ENCODE peak calls at places on chromosomes 4 and X, in six cellular contexts. C, V, Q, O, H and F are unnamed samples.

GRCh38 chrX:115437841-115438240 is 123.1 kb upstream of the PLS3 start:
- DNase-seq in H (no peak), O (no peak), C (no peak), V (peak), Q (no peak), F (no peak)

GRCh38 chrX:39900788-39901170 is 197.0 kb downstream of the BCOR start:
- DNase-seq in V (no peak), Q (no peak), O (no peak), C (no peak), H (no peak), F (no peak)

GRCh38 chr4:41507292-41507933 is 30.5 kb upstream of the LIMCH1 start:
- DNase-seq in V (peak), C (peak), O (no peak), H (no peak), Q (no peak), F (peak)

GRCh38 chr4:129526812-129527211 is 430.9 kb downstream of the C4orf33 start:
- DNase-seq in V (peak), H (no peak), C (no peak), O (no peak), Q (no peak), F (no peak)

GRCh38 chrX:49995021-49995731 is 72.8 kb downstream of the CLCN5 start:
- DNase-seq in V (peak), Q (no peak), H (no peak), O (no peak), C (peak), F (peak)

GRCh38 chr4:100284302-100284701 is 94.0 kb upstream of the DDIT4L start:
- DNase-seq in C (no peak), Q (no peak), V (no peak), O (no peak), H (no peak), F (no peak)

GRCh38 chrX:5409106-5409505 is 819.6 kb downstream of the NLGN4X start:
- DNase-seq in O (no peak), H (no peak), Q (no peak), C (no peak), V (no peak), F (no peak)

GRCh38 chrX:130336531-130336930 is 3.2 kb upstream of the SLC25A14 start:
- DNase-seq in H (no peak), V (no peak), O (no peak), Q (no peak), C (no peak), F (no peak)

GRCh38 chr4:91267543-91267942 is 1036.2 kb upstream of the GRID2 start:
- DNase-seq in O (no peak), C (no peak), H (no peak), V (no peak), Q (no peak), F (no peak)

GRCh38 chrX:105375816-105376215 is 155.3 kb upstream of the TEX13A start:
- DNase-seq in Q (no peak), H (no peak), V (peak), O (peak), C (peak), F (no peak)

GRCh38 chr4:38583102-38583501 is 80.9 kb upstream of the KLF3 start:
- DNase-seq in H (no peak), C (no peak), Q (no peak), V (no peak), O (no peak), F (no peak)

GRCh38 chr4:169236901-169237626 is 33.7 kb downstream of the SH3RF1 start:
- DNase-seq in Q (no peak), C (no peak), O (no peak), V (no peak), H (no peak), F (no peak)

GRCh38 chrX:72255445-72255844 is 16.6 kb upstream of the ERCC6L start:
- DNase-seq in V (no peak), Q (no peak), O (no peak), C (no peak), H (peak), F (no peak)

GRCh38 chr4:54517793-54518444 is 139.8 kb upstream of the KIT start:
- DNase-seq in O (no peak), H (no peak), V (no peak), C (no peak), Q (no peak), F (no peak)

GRCh38 chr4:143085224-143085623 is 99.5 kb upstream of the USP38 start:
- DNase-seq in V (peak), H (no peak), Q (no peak), O (no peak), C (no peak), F (no peak)

GRCh38 chrX:37993857-37994619 is 12.3 kb upstream of the SYTL5 start:
- DNase-seq in O (no peak), Q (peak), H (peak), V (no peak), C (peak), F (no peak)

GRCh38 chrX:109934935-109935334 is 68.0 kb upstream of the TMEM164 start:
- DNase-seq in V (peak), C (peak), Q (no peak), H (no peak), O (no peak), F (no peak)

GRCh38 chr4:57426779-57427395 is 316.7 kb upstream of the IGFBP7 start:
- DNase-seq in O (peak), V (peak), H (peak), Q (peak), C (peak), F (peak)

GRCh38 chr4:77734928-77735327 is 84.2 kb downstream of the CNOT6L start:
- DNase-seq in O (no peak), C (peak), Q (peak), H (no peak), V (peak), F (peak)

GRCh38 chr4:87007345-87008181 is 72.8 kb downstream of the AFF1 start:
- DNase-seq in O (peak), C (peak), V (peak), Q (peak), H (peak), F (no peak)

GRCh38 chr4:53497446-53498069 is 93.7 kb downstream of the LNX1 start:
- DNase-seq in V (peak), H (no peak), O (peak), Q (no peak), C (no peak), F (no peak)

GRCh38 chr4:8690811-8691775 is 98.5 kb downstream of the CPZ start:
- DNase-seq in O (no peak), Q (no peak), H (peak), V (no peak), C (no peak), F (no peak)

GRCh38 chr4:141329174-141329569 is 108.5 kb downstream of the ZNF330 start:
- DNase-seq in O (peak), C (peak), V (peak), Q (no peak), H (no peak), F (peak)

GRCh38 chr4:188551156-188551555 is 411.9 kb downstream of the TRIML1 start:
- DNase-seq in H (no peak), V (peak), Q (no peak), O (no peak), C (no peak), F (no peak)

GRCh38 chrX:644304-645023 is 13.9 kb downstream of the SHOX start:
- DNase-seq in V (no peak), Q (no peak), H (no peak), C (no peak), O (no peak), F (no peak)

GRCh38 chrX:643911-644303 is 13.3 kb downstream of the SHOX start:
- DNase-seq in Q (no peak), H (no peak), C (no peak), O (no peak), V (no peak), F (no peak)

GRCh38 chrX:640641-641040 is 10.1 kb downstream of the SHOX start:
- DNase-seq in V (no peak), H (no peak), Q (no peak), O (no peak), C (no peak), F (no peak)

GRCh38 chrX:642436-643210 is 12.0 kb downstream of the SHOX start:
- DNase-seq in V (no peak), Q (no peak), H (no peak), C (no peak), O (no peak), F (no peak)

DNA sequence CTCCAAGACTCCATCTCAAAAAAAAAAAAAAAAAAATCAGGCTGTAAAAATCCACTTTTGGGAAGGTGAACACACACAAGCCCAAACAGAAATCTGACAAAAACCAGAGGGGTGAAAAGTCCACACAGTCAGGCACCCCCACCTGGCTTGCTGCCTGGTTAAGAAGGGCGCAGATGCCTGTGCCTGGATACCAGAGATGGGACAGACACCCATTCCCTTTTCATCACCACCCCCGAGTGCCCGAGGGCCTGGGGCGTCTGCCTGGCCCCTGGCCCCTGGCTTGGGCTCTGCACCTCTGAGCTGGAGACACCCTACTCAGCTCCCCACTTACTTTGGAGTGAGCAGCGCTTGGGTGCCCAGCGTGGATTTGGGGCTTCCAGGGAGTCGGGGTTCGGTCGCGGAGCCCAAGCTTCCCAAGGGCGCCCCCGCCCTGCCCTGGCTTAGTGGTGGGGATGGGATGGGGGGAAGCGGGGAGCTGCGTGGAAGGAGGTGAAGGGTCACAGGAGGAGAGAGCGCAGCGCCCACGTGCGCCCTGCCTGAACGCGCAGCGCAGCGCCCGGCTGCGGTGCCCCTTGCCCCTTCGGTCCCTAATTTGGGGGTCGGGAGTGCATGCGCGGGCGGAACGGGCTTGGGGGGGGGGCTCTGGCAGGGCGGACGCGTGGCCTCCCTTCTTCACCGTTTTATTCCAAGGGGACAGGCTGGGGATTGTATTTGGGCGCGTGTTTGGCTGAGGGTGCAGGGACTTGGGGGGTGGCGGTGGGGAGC is 11.3 kb downstream of the SHOX start:
- DNase-seq in O (no peak), Q (no peak), H (peak), C (no peak), V (no peak), F (no peak)
- H3K4me3 ChIP-seq in O (no peak), Q (no peak), H (no peak), C (no peak), V (no peak), F (no peak)

GRCh38 chr4:109332926-109333464 is 30.5 kb upstream of the COL25A1 start:
- DNase-seq in Q (no peak), C (no peak), V (no peak), H (no peak), O (no peak), F (no peak)
- TF ChIP-seq CTCF in Q (peak), C (no peak), V (peak), H (peak), O (no peak), F (no peak)

GRCh38 chr4:94420356-94420755 is 31.4 kb upstream of the PDLIM5 start:
- DNase-seq in O (no peak), H (no peak), V (no peak), Q (no peak), C (no peak), F (no peak)

GRCh38 chr4:94416981-94417380 is 34.8 kb upstream of the PDLIM5 start:
- DNase-seq in V (no peak), C (no peak), O (no peak), H (no peak), Q (no peak), F (no peak)

GRCh38 chr4:94419549-94419948 is 32.2 kb upstream of the PDLIM5 start:
- DNase-seq in H (no peak), O (no peak), Q (no peak), C (no peak), V (no peak), F (no peak)

GRCh38 chr4:94416335-94416734 is 35.4 kb upstream of the PDLIM5 start:
- DNase-seq in Q (no peak), H (no peak), C (no peak), O (no peak), V (no peak), F (no peak)

DNA sequence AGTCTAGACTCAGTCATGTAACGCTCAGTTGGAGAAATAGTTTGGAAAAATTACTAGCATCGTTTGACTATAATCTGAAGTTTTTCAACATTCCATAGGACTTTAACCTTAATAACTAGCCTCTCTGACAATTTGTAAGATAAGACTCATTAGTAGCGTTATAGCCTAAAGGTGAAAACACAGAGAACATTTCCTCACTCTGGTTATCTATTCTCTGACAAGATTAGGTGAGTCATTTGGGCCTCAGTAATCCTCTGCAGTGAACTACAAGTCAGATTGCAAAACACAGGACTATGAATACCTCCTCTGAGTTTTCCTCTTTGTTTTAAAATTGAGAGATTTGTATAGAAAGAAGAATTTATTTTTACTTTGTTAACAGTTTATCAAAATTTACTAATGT is 31.8 kb upstream of the PDLIM5 start:
- DNase-seq in H (no peak), Q (no peak), C (peak), V (peak), O (no peak), F (no peak)
- H3K4me3 ChIP-seq in H (no peak), Q (no peak), C (no peak), V (no peak), O (no peak), F (no peak)

GRCh38 chrX:108198420-108198819 is 106.8 kb downstream of the ATG4A start:
- DNase-seq in V (peak), Q (no peak), O (no peak), H (no peak), C (no peak), F (no peak)

GRCh38 chrX:108199041-108199440 is 107.5 kb downstream of the ATG4A start:
- DNase-seq in Q (no peak), V (no peak), H (no peak), C (no peak), O (no peak), F (no peak)

GRCh38 chrX:108209006-108209554 is 117.5 kb downstream of the ATG4A start:
- DNase-seq in Q (no peak), V (no peak), H (no peak), O (no peak), C (no peak), F (no peak)

GRCh38 chrX:108199691-108200090 is 108.1 kb downstream of the ATG4A start:
- DNase-seq in Q (no peak), V (peak), C (no peak), H (no peak), O (peak), F (no peak)

GRCh38 chrX:108203540-108203939 is 112.0 kb downstream of the ATG4A start:
- DNase-seq in Q (no peak), C (no peak), H (no peak), V (no peak), O (no peak), F (no peak)
- TF ChIP-seq CTCF in Q (no peak), C (no peak), H (no peak), V (no peak), O (no peak), F (no peak)